ENCODE peak calls at places on chromosomes 7 and 10, in seven cellular contexts. M is type B pancreatic cell; K is hippocampal formation; I is OCI-M1; W is naive thymus-derived CD8-positive, alpha-beta T cell; C is CD8-positive, alpha-beta memory T cell; G is GM12891. J is an unnamed sample.

GRCh38 chr10:122325235-122325634 is 49.3 kb upstream of the PLEKHA1 start:
- DNase-seq in I (no peak), M (peak), K (no peak), C (no peak), W (no peak), G (no peak), J (no peak)

GRCh38 chr10:77513220-77513619 is 124.4 kb downstream of the KCNMA1 start:
- DNase-seq in K (no peak), C (no peak), W (no peak), M (no peak), G (no peak), I (no peak), J (no peak)

GRCh38 chr10:7251696-7252465 is 159.0 kb downstream of the SFMBT2 start:
- DNase-seq in K (no peak), W (no peak), I (peak), G (no peak), M (no peak), C (no peak), J (no peak)

GRCh38 chr7:16651391-16652254 is 5.6 kb downstream of the BZW2 start:
- DNase-seq in C (no peak), M (no peak), W (no peak), K (no peak), I (no peak), G (no peak), J (no peak)

GRCh38 chr10:102281103-102281502 is 35.8 kb downstream of the GBF1 start:
- DNase-seq in G (no peak), W (no peak), M (no peak), I (no peak), K (no peak), C (no peak), J (no peak)

GRCh38 chr7:155918720-155919399 is 106.6 kb upstream of the SHH start:
- DNase-seq in C (no peak), I (no peak), W (no peak), G (no peak), M (no peak), K (no peak), J (no peak)

GRCh38 chr10:17805921-17806577 is 3.1 kb upstream of the MRC1 start:
- DNase-seq in G (no peak), K (no peak), C (no peak), I (peak), W (no peak), M (no peak), J (no peak)

GRCh38 chr7:26153823-26154783 is 2.1 kb downstream of the NFE2L3 start:
- DNase-seq in W (no peak), I (peak), M (no peak), G (no peak), K (no peak), C (no peak), J (no peak)